ENCODE peak calls at places on chromosomes 5 and 9, in six cellular contexts. L, C, P, K, V and W are unnamed samples.

GRCh38 chr9:4680178-4680535 is 788 bp downstream of the CDC37L1 start:
- DNase-seq in L (peak; percentile 52), C (no peak), P (no peak), K (no peak), V (no peak), W (no peak)

GRCh38 chr9:120431268-120431667 is 148.7 kb downstream of the CDK5RAP2 start:
- DNase-seq in L (no peak), C (no peak), P (no peak), K (peak; percentile 50), V (no peak), W (no peak)

GRCh38 chr9:134461436-134461982 is 135.3 kb downstream of the RXRA start:
- DNase-seq in L (no peak), C (no peak), P (no peak), K (no peak), V (no peak), W (no peak)

GRCh38 chr5:102622244-102622643 is 123.4 kb upstream of the SLCO6A1 start:
- DNase-seq in L (no peak), C (no peak), P (no peak), K (peak; percentile 61), V (no peak), W (no peak)

GRCh38 chr5:1763548-1763911 is 36.1 kb downstream of the MRPL36 start:
- DNase-seq in L (no peak), C (peak; percentile 76), P (peak; percentile 17), K (peak; percentile 71), V (peak; percentile 73), W (no peak)

GRCh38 chr5:178642351-178642909 is 15.6 kb upstream of the CLK4 start:
- DNase-seq in L (no peak), C (no peak), P (no peak), K (no peak), V (no peak), W (no peak)

GRCh38 chr5:171872666-171873065 is 87.0 kb downstream of the SMIM23 start:
- DNase-seq in L (no peak), C (no peak), P (no peak), K (no peak), V (no peak), W (no peak)

GRCh38 chr5:65382582-65382981 is 99.1 kb downstream of the ADAMTS6 start:
- DNase-seq in L (no peak), C (no peak), P (no peak), K (no peak), V (no peak), W (no peak)

GRCh38 chr5:74327339-74327685 is 313.2 kb downstream of the ENC1 start:
- DNase-seq in L (no peak), C (no peak), P (no peak), K (no peak), V (no peak), W (no peak)

GRCh38 chr5:175531361-175531760 is 53.0 kb downstream of the SFXN1 start:
- DNase-seq in L (no peak), C (no peak), P (no peak), K (no peak), V (no peak), W (no peak)

GRCh38 chr5:72511371-72512178 is 4.4 kb upstream of the ZNF366 start:
- DNase-seq in L (no peak), C (no peak), P (no peak), K (peak; percentile 18), V (no peak), W (no peak)

GRCh38 chr5:142012186-142012785 is 541 bp downstream of the GNPDA1 start:
- DNase-seq in L (peak; percentile 30), C (peak; percentile 81), P (peak; percentile 24), K (peak; percentile 28), V (no peak), W (peak; percentile 53)

GRCh38 chr9:129383415-129384088 is 205.5 kb upstream of the IER5L start:
- DNase-seq in L (peak; percentile 55), C (peak; percentile 66), P (peak; percentile 56), K (peak; percentile 79), V (peak; percentile 90), W (peak; percentile 68)

GRCh38 chr9:124513374-124513994 is 6.3 kb upstream of the NR5A1 start:
- DNase-seq in L (no peak), C (no peak), P (no peak), K (no peak), V (no peak), W (no peak)

GRCh38 chr5:66814146-66814991 is 218.2 kb downstream of the MAST4 start:
- DNase-seq in L (peak; percentile 10), C (peak; percentile 77), P (peak; percentile 6), K (peak; percentile 39), V (peak; percentile 53), W (peak; percentile 29)

GRCh38 chr9:124849801-124850200 is 3.5 kb upstream of the WDR38 start:
- DNase-seq in L (no peak), C (no peak), P (no peak), K (no peak), V (no peak), W (no peak)

GRCh38 chr5:124001216-124001615 is 489.2 kb downstream of the CSNK1G3 start:
- DNase-seq in L (peak; percentile 6), C (peak; percentile 1), P (no peak), K (no peak), V (no peak), W (no peak)

GRCh38 chr5:168467755-168468280 is 18.5 kb upstream of the RARS1 start:
- DNase-seq in L (peak; percentile 24), C (no peak), P (no peak), K (no peak), V (no peak), W (no peak)

GRCh38 chr5:67404261-67405100 is 207.9 kb upstream of the CD180 start:
- DNase-seq in L (no peak), C (no peak), P (no peak), K (no peak), V (no peak), W (no peak)

GRCh38 chr9:4207881-4208615 is 91.8 kb downstream of the GLIS3 start:
- DNase-seq in L (no peak), C (no peak), P (no peak), K (no peak), V (no peak), W (no peak)

GRCh38 chr9:129567842-129568559 is 52.9 kb downstream of the C9orf50 start:
- DNase-seq in L (peak; percentile 55), C (peak; percentile 66), P (no peak), K (peak; percentile 54), V (no peak), W (no peak)

GRCh38 chr9:115999498-115999897 is 154.1 kb upstream of the PAPPA start:
- DNase-seq in L (no peak), C (no peak), P (no peak), K (no peak), V (no peak), W (no peak)

GRCh38 chr5:62051747-62052146 is 254.3 kb upstream of the KIF2A start:
- DNase-seq in L (no peak), C (no peak), P (no peak), K (no peak), V (no peak), W (no peak)

GRCh38 chr5:55241756-55242155 is 8.3 kb upstream of the CCNO start:
- DNase-seq in L (peak; percentile 54), C (peak; percentile 22), P (no peak), K (no peak), V (no peak), W (no peak)

GRCh38 chr9:133725886-133726285 is 12.3 kb downstream of the SARDH start:
- DNase-seq in L (no peak), C (no peak), P (no peak), K (no peak), V (no peak), W (no peak)

GRCh38 chr9:136552117-136552685 is 6.4 kb upstream of the NOTCH1 start:
- DNase-seq in L (no peak), C (peak; percentile 24), P (no peak), K (peak; percentile 80), V (peak; percentile 67), W (no peak)

GRCh38 chr9:95857122-95857521 is 18.4 kb upstream of the ERCC6L2 start:
- DNase-seq in L (peak; percentile 92), C (peak; percentile 9), P (no peak), K (no peak), V (no peak), W (no peak)

GRCh38 chr9:87395804-87396458 is 101.7 kb upstream of the DAPK1 start:
- DNase-seq in L (peak; percentile 13), C (no peak), P (no peak), K (no peak), V (no peak), W (no peak)

GRCh38 chr9:87498046-87498815 is 564 bp downstream of the DAPK1 start:
- DNase-seq in L (peak; percentile 60), C (peak; percentile 79), P (no peak), K (no peak), V (peak; percentile 52), W (no peak)

GRCh38 chr5:171542504-171543150 is 123.2 kb downstream of the FGF18 start:
- DNase-seq in L (no peak), C (no peak), P (no peak), K (no peak), V (no peak), W (no peak)